ENCODE peak calls at places on chromosomes 13 and 19, in seven cellular contexts. K, N, H, U, L, B and I are unnamed samples.

GRCh38 chr13:108212901-108213300 is 2.4 kb downstream of the LIG4 start:
- DNase-seq in K (no peak), U (no peak), B (no peak), H (no peak), N (no peak), L (no peak), I (no peak)

GRCh38 chr13:29760561-29760960 is 89.9 kb downstream of the UBL3 start:
- DNase-seq in L (no peak), H (no peak), B (no peak), N (no peak), K (no peak), U (no peak), I (no peak)

GRCh38 chr13:32824671-32825070 is 191.6 kb upstream of the KL start:
- DNase-seq in B (peak; percentile 95), U (no peak), H (no peak), L (no peak), K (no peak), N (peak; percentile 73), I (no peak)

GRCh38 chr19:5547881-5548280 is 19.9 kb downstream of the TINCR start:
- DNase-seq in U (no peak), H (no peak), K (no peak), N (peak; percentile 50), B (peak; percentile 51), L (no peak), I (no peak)

GRCh38 chr19:35612559-35613321 is at the start of gene HAUS5:
- DNase-seq in N (peak; percentile 95), L (peak; percentile 93), U (peak; percentile 88), H (peak; percentile 97), B (peak; percentile 87), K (peak; percentile 92), I (peak; percentile 95)

GRCh38 chr13:18992791-18993190 is 188.8 kb downstream of the TUBA3C start:
- DNase-seq in L (no peak), H (peak; percentile 95), U (peak; percentile 27), N (no peak), B (no peak), K (no peak), I (no peak)

GRCh38 chr13:42350141-42350540 is 78.2 kb downstream of the AKAP11 start:
- DNase-seq in K (no peak), H (no peak), U (no peak), B (no peak), L (no peak), N (no peak), I (no peak)

GRCh38 chr13:114134111-114134943 is 1.9 kb upstream of the RASA3 start:
- DNase-seq in L (no peak), K (no peak), U (no peak), H (no peak), N (no peak), B (no peak), I (peak; percentile 43)

GRCh38 chr19:39563408-39563807 is 23.4 kb upstream of the EID2 start:
- DNase-seq in K (no peak), L (no peak), H (no peak), B (peak; percentile 18), N (peak; percentile 61), U (no peak), I (no peak)

GRCh38 chr13:79194272-79194671 is 211.8 kb downstream of the RBM26 start:
- DNase-seq in B (no peak), U (no peak), L (no peak), N (no peak), K (no peak), H (no peak), I (no peak)

DNA sequence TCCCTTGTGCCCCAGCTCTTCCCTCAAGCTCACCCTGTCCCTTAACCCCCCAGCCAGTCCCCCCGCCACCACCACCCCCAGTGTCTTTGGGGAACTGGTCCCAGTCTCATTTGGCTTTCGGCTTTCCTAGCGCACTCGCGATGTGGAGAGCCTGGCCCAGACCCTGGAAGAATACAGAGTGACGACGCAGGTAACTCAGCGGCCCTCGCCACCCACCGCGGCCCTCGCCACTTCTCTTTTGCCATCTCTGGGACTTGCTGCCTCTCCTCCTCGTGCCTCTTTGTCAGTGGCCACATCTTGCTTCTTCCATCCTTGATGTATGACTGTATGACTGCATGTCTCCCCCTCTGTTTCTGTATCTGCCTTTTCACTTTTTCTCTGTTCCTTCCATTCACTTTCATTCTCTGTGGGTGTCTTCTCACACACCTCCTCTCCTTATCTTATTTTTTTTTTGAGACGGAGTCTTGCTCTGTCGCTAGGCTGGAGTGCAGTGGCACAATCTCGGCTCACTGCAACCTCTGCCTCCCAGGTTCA is 15.7 kb downstream of the PTH2 start:
- DNase-seq in U (no peak), L (no peak), K (no peak), H (no peak), B (no peak), N (no peak), I (no peak)
- H3K4me1 ChIP-seq in U (no peaks in the 10 kb centered on the region), L (no peaks in the 10 kb centered on the region), K (peaks cover 39% of the 10 kb centered on the region), H (no peaks in the 10 kb centered on the region), B (peaks cover 6% of the 10 kb centered on the region), N (peaks cover 9% of the 10 kb centered on the region), I (peaks cover 3% of the 10 kb centered on the region)

GRCh38 chr19:49148784-49149651 is 6.2 kb downstream of the HRC start:
- DNase-seq in L (peak; percentile 97), K (peak; percentile 70), B (peak; percentile 86), U (peak; percentile 100), N (peak; percentile 100), H (peak; percentile 100), I (peak; percentile 98)
- H3K4me1 ChIP-seq in L (peaks cover 78% of the 10 kb centered on the region), K (peaks cover 41% of the 10 kb centered on the region), B (peaks cover 12% of the 10 kb centered on the region), U (peaks cover 28% of the 10 kb centered on the region), N (peaks cover 16% of the 10 kb centered on the region), H (peaks cover 44% of the 10 kb centered on the region), I (peaks cover 58% of the 10 kb centered on the region)

GRCh38 chr19:14370169-14370998 is 10.9 kb upstream of the ADGRE5 start:
- DNase-seq in L (no peak), H (no peak), N (no peak), U (no peak), B (no peak), K (peak; percentile 56), I (peak; percentile 68)
- H3K4me1 ChIP-seq in L (peaks cover 24% of the 10 kb centered on the region), H (no peaks in the 10 kb centered on the region), N (peaks cover 8% of the 10 kb centered on the region), U (peaks cover 33% of the 10 kb centered on the region), B (peaks cover 6% of the 10 kb centered on the region), K (peaks cover 85% of the 10 kb centered on the region), I (peaks cover 85% of the 10 kb centered on the region)

GRCh38 chr19:42242512-42243409 is at the start of gene GSK3A:
- DNase-seq in U (peak; percentile 99), L (peak; percentile 98), B (peak; percentile 99), K (peak; percentile 95), H (peak; percentile 99), N (peak; percentile 97), I (peak; percentile 99)

GRCh38 chr19:42242071-42242511 is 311 bp downstream of the GSK3A start:
- DNase-seq in H (no peak), K (no peak), L (no peak), N (no peak), B (no peak), U (peak; percentile 34), I (no peak)

GRCh38 chr19:42244452-42245220 is 2.2 kb upstream of the GSK3A start:
- DNase-seq in K (peak; percentile 88), U (peak; percentile 93), N (peak; percentile 91), L (peak; percentile 93), B (peak; percentile 93), H (peak; percentile 91), I (peak; percentile 95)

GRCh38 chr19:42239544-42240220 is 2.7 kb downstream of the GSK3A start:
- DNase-seq in H (no peak), B (no peak), L (no peak), K (no peak), N (no peak), U (no peak), I (no peak)

GRCh38 chr19:42241279-42241678 is 1.1 kb downstream of the GSK3A start:
- DNase-seq in N (no peak), H (no peak), U (no peak), B (no peak), K (no peak), L (no peak), I (no peak)
- H3K4me1 ChIP-seq in N (peaks cover 17% of the 10 kb centered on the region), H (peaks cover 48% of the 10 kb centered on the region), U (peaks cover 38% of the 10 kb centered on the region), B (peaks cover 6% of the 10 kb centered on the region), K (peaks cover 41% of the 10 kb centered on the region), L (peaks cover 51% of the 10 kb centered on the region), I (peaks cover 44% of the 10 kb centered on the region)

DNA sequence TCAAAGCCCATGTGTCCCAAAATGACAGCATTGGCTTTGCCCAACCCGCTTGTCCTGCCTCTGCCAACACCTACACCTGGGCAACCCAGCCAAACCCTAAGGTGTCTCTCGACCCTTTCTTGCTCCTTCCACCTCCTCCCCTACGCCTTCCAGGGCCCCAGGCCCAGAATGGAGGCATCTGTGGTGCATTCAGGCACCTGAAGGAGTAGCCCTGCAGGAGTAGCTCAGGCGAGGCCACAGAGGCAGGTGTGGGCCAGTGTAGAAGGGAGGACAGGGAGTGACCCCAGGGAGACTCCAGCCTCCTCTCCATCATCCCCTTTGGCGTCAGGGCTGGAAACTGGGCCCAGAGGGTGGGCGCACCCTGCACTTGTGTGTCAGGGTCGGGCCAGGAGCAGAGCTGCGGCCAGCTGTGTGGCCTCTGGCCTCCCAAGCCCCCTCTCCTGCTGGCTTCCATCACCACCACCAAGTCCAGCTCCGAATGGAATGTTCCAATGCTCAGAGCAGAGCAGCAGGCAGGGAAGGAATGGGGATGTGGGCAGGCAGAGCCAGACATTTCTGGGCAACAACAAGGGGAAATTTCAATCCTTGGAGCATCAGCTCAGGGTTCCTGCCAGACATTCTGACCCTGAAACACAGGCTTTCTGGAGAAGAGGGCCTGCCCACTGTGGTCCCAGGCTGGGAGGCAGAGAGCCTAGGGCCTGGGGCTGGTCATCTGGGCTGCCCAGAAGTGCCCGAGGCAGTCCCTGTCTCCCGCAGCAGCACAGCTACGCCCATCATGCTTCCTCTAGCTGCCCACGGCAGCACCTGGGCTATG is 16.4 kb downstream of the PLEKHF1 start:
- DNase-seq in U (no peak), L (no peak), H (no peak), B (no peak), N (no peak), K (no peak), I (no peak)
- H3K4me1 ChIP-seq in U (no peaks in the 10 kb centered on the region), L (peaks cover 68% of the 10 kb centered on the region), H (peaks cover 12% of the 10 kb centered on the region), B (peaks cover 2% of the 10 kb centered on the region), N (peaks cover 9% of the 10 kb centered on the region), K (peaks cover 64% of the 10 kb centered on the region), I (peaks cover 52% of the 10 kb centered on the region)

GRCh38 chr19:3336351-3336679 is 30.1 kb upstream of the NFIC start:
- DNase-seq in U (no peak), N (no peak), B (no peak), L (no peak), H (no peak), K (no peak), I (no peak)

GRCh38 chr19:3333662-3334061 is 32.7 kb upstream of the NFIC start:
- DNase-seq in K (no peak), N (no peak), H (no peak), L (no peak), B (no peak), U (no peak), I (no peak)

GRCh38 chr19:3335431-3336350 is 30.7 kb upstream of the NFIC start:
- DNase-seq in L (peak; percentile 66), U (peak; percentile 90), B (peak; percentile 57), K (no peak), H (peak; percentile 86), N (no peak), I (no peak)

GRCh38 chr19:3338541-3339181 is 27.7 kb upstream of the NFIC start:
- DNase-seq in K (peak; percentile 45), B (no peak), N (peak; percentile 26), L (peak; percentile 32), U (peak; percentile 34), H (peak; percentile 88), I (peak; percentile 87)

GRCh38 chr19:3336680-3337523 is 29.5 kb upstream of the NFIC start:
- DNase-seq in H (peak; percentile 99), U (peak; percentile 94), B (peak; percentile 48), N (peak; percentile 70), K (no peak), L (peak; percentile 90), I (peak; percentile 95)
- H3K4me1 ChIP-seq in H (peaks cover 62% of the 10 kb centered on the region), U (peaks cover 47% of the 10 kb centered on the region), B (peaks cover 24% of the 10 kb centered on the region), N (peaks cover 32% of the 10 kb centered on the region), K (peaks cover 10% of the 10 kb centered on the region), L (peaks cover 45% of the 10 kb centered on the region), I (peaks cover 45% of the 10 kb centered on the region)